ENCODE peak calls at places on chromosome 4, in seven cellular contexts. K, C, P, I, E, D and Z are unnamed samples.

GRCh38 chr4:137509855-137510282 is 22.4 kb downstream of the PCDH18 start:
- DNase-seq in I (peak; percentile 55), K (peak; percentile 81), E (no peak), P (no peak), D (no peak), C (no peak), Z (no peak)

GRCh38 chr4:159925770-159926169 is 822.9 kb downstream of the RAPGEF2 start:
- DNase-seq in I (no peak), D (no peak), E (no peak), P (no peak), K (no peak), C (no peak), Z (no peak)

GRCh38 chr4:88002786-88003185 is 4.6 kb upstream of the PKD2 start:
- DNase-seq in C (no peak), K (no peak), I (peak; percentile 87), E (no peak), P (no peak), D (no peak), Z (peak; percentile 4)

GRCh38 chr4:73343432-73343831 is 60.7 kb upstream of the ALB start:
- DNase-seq in D (no peak), E (no peak), C (no peak), K (no peak), I (peak; percentile 2), P (no peak), Z (no peak)

GRCh38 chr4:113446019-113446418 is 315.5 kb downstream of the CAMK2D start:
- DNase-seq in I (peak; percentile 86), P (no peak), K (peak; percentile 47), D (no peak), C (peak; percentile 59), E (no peak), Z (no peak)

GRCh38 chr4:125323547-125324100 is 8.9 kb downstream of the FAT4 start:
- DNase-seq in D (no peak), E (no peak), C (no peak), I (peak; percentile 79), K (no peak), P (no peak), Z (no peak)

GRCh38 chr4:143025111-143025704 is 159.5 kb upstream of the USP38 start:
- DNase-seq in E (no peak), P (no peak), C (no peak), I (peak; percentile 62), K (no peak), D (no peak), Z (no peak)

GRCh38 chr4:13399257-13399656 is 84.9 kb downstream of the RAB28 start:
- DNase-seq in P (no peak), I (peak; percentile 13), C (no peak), D (no peak), E (no peak), K (no peak), Z (no peak)

GRCh38 chr4:107392951-107393350 is 327.1 kb downstream of the PAPSS1 start:
- DNase-seq in K (no peak), I (peak; percentile 3), E (no peak), D (no peak), C (no peak), P (no peak), Z (no peak)

GRCh38 chr4:145679991-145680455 is at the start of gene C4orf51:
- DNase-seq in E (no peak), I (peak; percentile 86), C (no peak), P (no peak), D (no peak), K (peak; percentile 6), Z (no peak)

GRCh38 chr4:168666531-168666930 is 169.7 kb downstream of the PALLD start:
- DNase-seq in E (no peak), K (peak; percentile 37), D (no peak), C (no peak), I (peak; percentile 85), P (no peak), Z (no peak)

GRCh38 chr4:70712150-70712549 is 9.6 kb upstream of the RUFY3 start:
- DNase-seq in D (no peak), I (no peak), E (no peak), P (no peak), K (no peak), C (no peak), Z (no peak)

GRCh38 chr4:16001484-16001858 is 38.5 kb upstream of the FGFBP2 start:
- DNase-seq in P (peak; percentile 74), I (peak; percentile 65), D (no peak), C (peak; percentile 19), E (peak; percentile 18), K (peak; percentile 53), Z (peak; percentile 36)

GRCh38 chr4:14184265-14184664 is 556.7 kb upstream of the BOD1L1 start:
- DNase-seq in E (no peak), P (no peak), K (no peak), C (no peak), I (no peak), D (no peak), Z (no peak)

GRCh38 chr4:108172231-108172779 is 3.6 kb upstream of the LEF1 start:
- DNase-seq in C (no peak), P (no peak), E (no peak), K (no peak), I (peak; percentile 26), D (no peak), Z (no peak)

GRCh38 chr4:150217804-150218203 is 139.6 kb downstream of the DCLK2 start:
- DNase-seq in I (no peak), C (peak; percentile 56), P (no peak), E (no peak), D (no peak), K (no peak), Z (no peak)

GRCh38 chr4:34972189-34972588 is 1272.1 kb downstream of the ARAP2 start:
- DNase-seq in P (no peak), D (no peak), K (no peak), C (no peak), E (no peak), I (peak; percentile 39), Z (peak; percentile 76)